ENCODE peak calls at places on chromosome 3, in six cellular contexts. J is amniotic stem cell, Z is NCI-H526 treated with DMSO at 0.1 percent for 48 hours, F is GF-D8, G is GM23248, H is ureter. U is an unnamed sample.

GRCh38 chr3:157204431-157204830 is 44.5 kb upstream of the CCNL1 start:
- DNase-seq in J (peak; percentile 58), Z (peak; percentile 7), F (peak; percentile 1), H (no peak), G (peak; percentile 72), U (peak; percentile 49)

GRCh38 chr3:117036259-117036799 is 326.8 kb downstream of the TUSC7 start:
- DNase-seq in Z (no peak), H (no peak), F (no peak), G (peak; percentile 71), J (peak; percentile 46), U (peak; percentile 46)

GRCh38 chr3:151567477-151567876 is 106.6 kb upstream of the IGSF10 start:
- DNase-seq in J (no peak), H (no peak), F (no peak), G (no peak), Z (no peak), U (no peak)

GRCh38 chr3:79339846-79340245 is 428.0 kb downstream of the ROBO1 start:
- DNase-seq in J (no peak), F (no peak), H (peak; percentile 52), G (no peak), Z (no peak), U (no peak)

GRCh38 chr3:16474304-16474703 is 39.2 kb downstream of the RFTN1 start:
- DNase-seq in J (no peak), F (no peak), Z (no peak), G (peak; percentile 49), H (no peak), U (peak; percentile 19)

GRCh38 chr3:65828706-65829105 is 210.0 kb downstream of the MAGI1 start:
- DNase-seq in H (no peak), G (peak; percentile 78), Z (no peak), J (no peak), F (no peak), U (no peak)

GRCh38 chr3:155425351-155425750 is 131.9 kb upstream of the STRIT1 start:
- DNase-seq in H (no peak), G (no peak), F (no peak), Z (no peak), J (no peak), U (no peak)

GRCh38 chr3:184085389-184085852 is 11.4 kb upstream of the HTR3E start:
- DNase-seq in G (no peak), F (peak; percentile 42), J (no peak), H (peak; percentile 49), Z (no peak), U (no peak)

GRCh38 chr3:124761250-124761796 is 31.1 kb downstream of the UMPS start:
- DNase-seq in J (peak; percentile 41), H (peak; percentile 89), F (no peak), G (peak; percentile 90), Z (peak; percentile 36), U (peak; percentile 87)

GRCh38 chr3:175512700-175513099 is 653.6 kb downstream of the NAALADL2 start:
- DNase-seq in J (no peak), Z (no peak), H (no peak), F (no peak), G (no peak), U (no peak)

GRCh38 chr3:160784853-160785252 is 28.8 kb downstream of the PPM1L start:
- DNase-seq in H (no peak), Z (no peak), J (no peak), G (no peak), F (no peak), U (no peak)

GRCh38 chr3:35772364-35773009 is 133.2 kb downstream of the ARPP21 start:
- DNase-seq in G (no peak), H (no peak), F (no peak), Z (no peak), J (no peak), U (no peak)

GRCh38 chr3:190883973-190884832 is 21.7 kb upstream of the GMNC start:
- DNase-seq in G (peak; percentile 73), Z (peak; percentile 56), F (no peak), H (no peak), J (peak; percentile 37), U (peak; percentile 67)

GRCh38 chr3:97910931-97911351 is 61.3 kb downstream of the RIOX2 start:
- DNase-seq in G (no peak), J (no peak), H (no peak), F (no peak), Z (no peak), U (no peak)

GRCh38 chr3:186640473-186640818 is 247 bp downstream of the FETUB start:
- DNase-seq in F (no peak), Z (no peak), G (peak; percentile 75), H (no peak), J (no peak), U (peak; percentile 57)

GRCh38 chr3:191399918-191400317 is 61.0 kb upstream of the PYDC2 start:
- DNase-seq in F (no peak), Z (no peak), H (no peak), G (no peak), J (no peak), U (no peak)

GRCh38 chr3:190077646-190078045 is 43.1 kb downstream of the P3H2 start:
- DNase-seq in J (no peak), F (no peak), Z (no peak), G (peak; percentile 19), H (no peak), U (no peak)

GRCh38 chr3:124587053-124587408 is 143.2 kb upstream of the UMPS start:
- DNase-seq in G (no peak), J (no peak), Z (no peak), H (no peak), F (no peak), U (no peak)

GRCh38 chr3:121998030-121998580 is 23.9 kb downstream of the ILDR1 start:
- DNase-seq in H (no peak), J (no peak), Z (no peak), F (peak; percentile 89), G (peak; percentile 64), U (no peak)

GRCh38 chr3:122676759-122677158 is 3.9 kb upstream of the PARP14 start:
- DNase-seq in J (no peak), Z (no peak), G (peak; percentile 43), F (no peak), H (no peak), U (no peak)

GRCh38 chr3:113496924-113497323 is 18.0 kb downstream of the SPICE1 start:
- DNase-seq in G (peak; percentile 33), H (no peak), F (no peak), Z (no peak), J (no peak), U (no peak)

GRCh38 chr3:31011383-31011782 is 116.9 kb upstream of the GADL1 start:
- DNase-seq in J (no peak), G (no peak), H (no peak), Z (no peak), F (no peak), U (no peak)

GRCh38 chr3:172856766-172857742 is 106.5 kb downstream of the ECT2 start:
- DNase-seq in F (no peak), J (no peak), Z (no peak), H (no peak), G (no peak), U (no peak)

GRCh38 chr3:127450331-127450730 is 140.2 kb downstream of the TPRA1 start:
- DNase-seq in Z (no peak), F (no peak), G (no peak), J (no peak), H (no peak), U (no peak)

GRCh38 chr3:81443948-81444347 is 317.5 kb downstream of the GBE1 start:
- DNase-seq in G (peak; percentile 83), F (no peak), H (no peak), J (no peak), Z (no peak), U (peak; percentile 72)

GRCh38 chr3:41684802-41685740 is 276.8 kb downstream of the ULK4 start:
- DNase-seq in H (no peak), G (no peak), Z (no peak), F (no peak), J (no peak), U (no peak)

GRCh38 chr3:16249336-16249735 is 15.4 kb downstream of the DPH3 start:
- DNase-seq in F (no peak), Z (no peak), G (peak; percentile 67), J (peak; percentile 4), H (no peak), U (peak; percentile 34)

GRCh38 chr3:131224886-131225550 is 156.6 kb upstream of the NUDT16 start:
- DNase-seq in Z (peak; percentile 20), F (no peak), G (peak; percentile 65), J (no peak), H (no peak), U (no peak)

GRCh38 chr3:140617135-140617534 is 60.7 kb upstream of the TRIM42 start:
- DNase-seq in G (no peak), J (no peak), Z (no peak), H (no peak), F (no peak), U (no peak)

GRCh38 chr3:116103868-116104530 is 341.3 kb downstream of the LSAMP start:
- DNase-seq in H (no peak), G (no peak), Z (no peak), J (no peak), F (no peak), U (no peak)